ENCODE peak calls at places on chromosomes 2 and 18, in five cellular contexts. One of them, this sample, is unnamed.

GRCh38 chr2:150688016-150688415 is 200.5 kb upstream of the RND3 start:
- DNase-seq in HCT116: no peak
- DNase-seq in K562: no peak
- DNase-seq in HepG2: no peak
- DNase-seq in H1: no peak
- DNase-seq in this sample: no peak

GRCh38 chr2:102704531-102704930 is 57.3 kb upstream of the TMEM182 start:
- DNase-seq in HCT116: no peak
- DNase-seq in K562: no peak
- DNase-seq in HepG2: no peak
- DNase-seq in H1: no peak
- DNase-seq in this sample: no peak

GRCh38 chr2:66509326-66509811 is 74.4 kb downstream of the MEIS1 start:
- DNase-seq in HCT116: no peak
- DNase-seq in K562: no peak
- DNase-seq in HepG2: no peak
- DNase-seq in H1: no peak
- DNase-seq in this sample: no peak

GRCh38 chr2:86818967-86819366 is 28.3 kb upstream of the CD8A start:
- DNase-seq in HCT116: no peak
- DNase-seq in K562: no peak
- DNase-seq in HepG2: no peak
- DNase-seq in H1: no peak
- DNase-seq in this sample: no peak

GRCh38 chr18:13003466-13003896 is 12.3 kb downstream of the CEP192 start:
- DNase-seq in HCT116: peak; percentile 78
- DNase-seq in K562: peak; percentile 51
- DNase-seq in HepG2: peak; percentile 47
- DNase-seq in H1: peak; percentile 79
- DNase-seq in this sample: no peak

GRCh38 chr2:72220170-72220569 is 72.5 kb upstream of the CYP26B1 start:
- DNase-seq in HCT116: no peak
- DNase-seq in K562: peak; percentile 27
- DNase-seq in HepG2: peak; percentile 16
- DNase-seq in H1: peak; percentile 80
- DNase-seq in this sample: no peak

GRCh38 chr18:79123948-79124347 is 54.8 kb downstream of the ATP9B start:
- DNase-seq in HCT116: no peak
- DNase-seq in K562: no peak
- DNase-seq in HepG2: no peak
- DNase-seq in H1: no peak
- DNase-seq in this sample: no peak

GRCh38 chr2:189341077-189341476 is 100.2 kb upstream of the WDR75 start:
- DNase-seq in HCT116: no peak
- DNase-seq in K562: no peak
- DNase-seq in HepG2: no peak
- DNase-seq in H1: no peak
- DNase-seq in this sample: no peak

GRCh38 chr2:1487758-1488715 is 74.8 kb downstream of the TPO start:
- DNase-seq in HCT116: no peak
- DNase-seq in K562: no peak
- DNase-seq in HepG2: no peak
- DNase-seq in H1: no peak
- DNase-seq in this sample: no peak

GRCh38 chr2:217680376-217680775 is 322.4 kb downstream of the TNS1 start:
- DNase-seq in HCT116: no peak
- DNase-seq in K562: no peak
- DNase-seq in HepG2: no peak
- DNase-seq in H1: no peak
- DNase-seq in this sample: no peak

GRCh38 chr2:48733067-48733503 is 22.4 kb downstream of the LHCGR start:
- DNase-seq in HCT116: no peak
- DNase-seq in K562: no peak
- DNase-seq in HepG2: no peak
- DNase-seq in H1: no peak
- DNase-seq in this sample: no peak

GRCh38 chr18:32378705-32379104 is 92.0 kb downstream of the GAREM1 start:
- DNase-seq in HCT116: no peak
- DNase-seq in K562: no peak
- DNase-seq in HepG2: peak; percentile 66
- DNase-seq in H1: no peak
- DNase-seq in this sample: no peak

GRCh38 chr18:36284671-36285295 is 12.7 kb upstream of the FHOD3 start:
- DNase-seq in HCT116: peak; percentile 60
- DNase-seq in K562: peak; percentile 55
- DNase-seq in HepG2: peak; percentile 62
- DNase-seq in H1: no peak
- DNase-seq in this sample: peak; percentile 40

GRCh38 chr2:144331652-144332355 is 188.1 kb downstream of the ZEB2 start:
- DNase-seq in HCT116: peak; percentile 29
- DNase-seq in K562: peak; percentile 58
- DNase-seq in HepG2: no peak
- DNase-seq in H1: no peak
- DNase-seq in this sample: no peak

DNA sequence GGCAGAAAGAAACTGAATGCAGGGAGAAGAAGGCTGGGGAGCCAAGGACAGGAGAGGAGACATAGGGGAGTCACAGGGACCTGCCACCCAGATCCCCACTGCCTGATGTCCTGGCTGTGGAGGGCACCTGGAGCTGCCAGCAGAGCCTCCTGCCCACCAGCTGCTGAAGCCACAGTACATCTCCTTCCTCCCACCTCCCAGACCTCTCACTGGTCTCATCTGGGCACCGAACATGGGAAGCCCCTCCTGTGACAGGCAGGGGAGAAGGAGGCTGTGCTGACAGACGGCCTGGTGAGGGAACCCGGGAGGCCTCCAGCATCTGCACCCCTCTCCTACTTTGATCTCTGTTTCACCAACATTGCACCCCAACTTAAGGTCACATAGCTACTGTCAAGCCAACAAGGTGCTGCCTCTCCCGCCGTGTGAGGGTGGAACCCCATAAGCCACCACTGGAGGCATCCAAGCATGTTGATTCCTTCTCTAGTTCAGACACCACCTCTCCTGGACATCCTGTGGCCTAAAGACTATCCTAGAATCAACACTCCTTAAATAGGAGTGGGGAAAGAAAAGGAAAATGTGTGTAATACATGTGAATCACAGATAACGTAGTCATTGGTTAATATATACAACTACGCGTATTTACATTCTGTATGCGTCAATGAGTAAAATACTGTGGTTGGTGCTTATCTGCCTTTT is 3.6 kb upstream of the RNPEPL1 start:
- DNase-seq in HCT116: no peak
- DNase-seq in K562: no peak
- DNase-seq in HepG2: no peak
- DNase-seq in H1: no peak
- DNase-seq in this sample: no peak
- TF ChIP-seq SRF in HCT116: no peak
- TF ChIP-seq SRF in K562: no peak
- TF ChIP-seq SRF in HepG2: no peak
- TF ChIP-seq SRF in H1: no peak
- TF ChIP-seq SRF in this sample: no peak

GRCh38 chr18:33959609-33960008 is 265.1 kb downstream of the NOL4 start:
- DNase-seq in HCT116: no peak
- DNase-seq in K562: no peak
- DNase-seq in HepG2: no peak
- DNase-seq in H1: no peak
- DNase-seq in this sample: no peak
- TF ChIP-seq SRF in HCT116: no peak
- TF ChIP-seq SRF in K562: no peak
- TF ChIP-seq SRF in HepG2: no peak
- TF ChIP-seq SRF in H1: no peak
- TF ChIP-seq SRF in this sample: no peak

DNA sequence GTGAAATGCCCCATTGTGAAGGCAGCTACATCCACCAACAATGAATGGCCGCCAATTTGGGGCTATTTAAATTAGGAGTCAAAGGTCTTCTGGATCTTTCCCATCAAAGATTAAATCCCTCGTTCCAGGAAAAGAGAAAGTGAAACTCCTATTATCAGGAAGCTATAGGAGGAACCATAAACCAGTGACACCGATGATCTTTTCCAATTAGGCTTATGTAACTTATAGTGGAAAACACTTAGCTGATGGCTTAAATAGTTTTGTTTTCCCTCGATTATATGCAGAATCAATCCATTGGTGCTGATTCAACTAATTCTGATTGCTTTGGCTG is 389.3 kb downstream of the SOX11 start:
- DNase-seq in HCT116: no peak
- DNase-seq in K562: no peak
- DNase-seq in HepG2: no peak
- DNase-seq in H1: no peak
- DNase-seq in this sample: no peak
- TF ChIP-seq SRF in HCT116: no peak
- TF ChIP-seq SRF in K562: no peak
- TF ChIP-seq SRF in HepG2: no peak
- TF ChIP-seq SRF in H1: no peak
- TF ChIP-seq SRF in this sample: no peak

DNA sequence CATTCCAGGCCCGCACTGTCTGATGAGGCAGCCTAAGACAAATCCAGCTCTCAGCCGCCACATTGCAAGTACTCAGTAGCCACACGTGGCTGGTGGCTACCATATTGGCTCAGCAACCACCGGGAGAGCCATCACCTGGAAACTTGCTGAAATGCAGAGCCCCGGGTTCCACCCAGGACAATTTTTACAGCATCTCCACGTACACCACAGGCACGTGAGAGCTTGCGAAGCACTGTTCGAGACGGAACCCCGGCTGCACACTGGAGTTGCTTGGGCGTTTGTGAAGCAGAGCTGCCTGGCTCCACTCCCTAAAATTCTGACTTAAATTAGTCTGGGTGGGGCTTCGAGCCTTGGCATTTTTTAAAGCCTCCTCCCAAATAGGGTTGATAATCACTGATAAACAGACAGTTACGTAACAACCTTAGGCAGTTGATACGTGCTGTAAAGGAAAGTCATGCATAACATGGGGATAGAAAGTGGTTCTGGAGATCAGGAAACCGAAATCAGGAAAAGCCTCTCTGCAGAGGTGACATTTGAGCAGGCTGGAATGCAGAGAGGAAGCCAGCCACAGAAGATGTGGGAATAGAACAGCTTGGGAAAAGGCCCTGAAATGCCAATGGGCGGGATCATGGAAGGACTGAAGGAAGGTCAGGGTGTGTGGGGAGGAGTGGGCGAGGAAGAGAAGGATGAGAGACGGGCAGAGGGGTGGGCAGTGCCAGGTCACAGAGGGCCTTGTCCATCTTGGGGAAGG is 6.2 kb downstream of the ASAP2 start:
- DNase-seq in HCT116: no peak
- DNase-seq in K562: no peak
- DNase-seq in HepG2: no peak
- DNase-seq in H1: no peak
- DNase-seq in this sample: no peak
- TF ChIP-seq SRF in HCT116: no peak
- TF ChIP-seq SRF in K562: no peak
- TF ChIP-seq SRF in HepG2: no peak
- TF ChIP-seq SRF in H1: no peak
- TF ChIP-seq SRF in this sample: no peak

DNA sequence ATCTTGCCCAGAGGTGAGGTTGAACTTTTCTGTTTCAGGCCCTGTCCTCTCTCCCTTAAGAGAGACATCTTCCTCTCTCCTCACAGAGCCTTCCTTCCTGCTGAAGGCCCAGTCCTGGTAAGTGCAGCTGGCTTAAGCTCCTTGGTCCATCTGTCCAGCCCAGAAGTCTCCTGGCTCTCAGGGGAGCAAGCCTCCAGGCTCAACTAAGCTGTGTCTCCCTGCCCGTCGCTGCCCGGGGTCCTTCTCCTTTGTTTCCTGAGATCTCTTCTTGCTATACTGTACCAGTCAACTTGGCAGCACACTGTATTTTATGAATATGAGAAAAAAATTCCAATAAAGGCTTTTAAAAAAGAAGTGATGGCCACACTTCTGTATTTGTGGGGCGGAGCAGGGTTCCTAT is 77.4 kb downstream of the KCNF1 start:
- DNase-seq in HCT116: no peak
- DNase-seq in K562: no peak
- DNase-seq in HepG2: no peak
- DNase-seq in H1: no peak
- DNase-seq in this sample: no peak
- TF ChIP-seq SRF in HCT116: no peak
- TF ChIP-seq SRF in K562: no peak
- TF ChIP-seq SRF in HepG2: no peak
- TF ChIP-seq SRF in H1: no peak
- TF ChIP-seq SRF in this sample: no peak

DNA sequence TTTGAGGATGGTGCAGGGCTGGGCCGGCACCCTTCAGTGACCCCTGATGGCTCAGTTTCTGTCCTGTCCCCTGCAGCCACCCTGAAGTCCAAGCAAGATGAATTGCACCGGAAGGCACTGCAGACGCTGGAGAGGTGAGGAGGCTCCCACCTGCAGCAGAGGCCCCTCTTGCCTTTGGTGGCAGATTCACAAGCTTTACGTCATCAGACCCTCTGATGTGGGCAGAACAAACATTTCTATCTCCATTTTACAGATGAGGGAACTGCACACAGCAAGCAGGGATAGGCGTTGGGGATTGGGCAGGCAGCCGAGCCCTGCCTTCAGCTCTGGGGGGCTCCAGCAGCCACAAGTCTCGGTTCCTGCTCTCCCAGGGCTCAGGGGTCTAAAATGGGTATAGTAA is 107.7 kb upstream of the MCFD2 start:
- DNase-seq in HCT116: no peak
- DNase-seq in K562: no peak
- DNase-seq in HepG2: no peak
- DNase-seq in H1: no peak
- DNase-seq in this sample: no peak
- TF ChIP-seq SRF in HCT116: no peak
- TF ChIP-seq SRF in K562: no peak
- TF ChIP-seq SRF in HepG2: no peak
- TF ChIP-seq SRF in H1: no peak
- TF ChIP-seq SRF in this sample: no peak

DNA sequence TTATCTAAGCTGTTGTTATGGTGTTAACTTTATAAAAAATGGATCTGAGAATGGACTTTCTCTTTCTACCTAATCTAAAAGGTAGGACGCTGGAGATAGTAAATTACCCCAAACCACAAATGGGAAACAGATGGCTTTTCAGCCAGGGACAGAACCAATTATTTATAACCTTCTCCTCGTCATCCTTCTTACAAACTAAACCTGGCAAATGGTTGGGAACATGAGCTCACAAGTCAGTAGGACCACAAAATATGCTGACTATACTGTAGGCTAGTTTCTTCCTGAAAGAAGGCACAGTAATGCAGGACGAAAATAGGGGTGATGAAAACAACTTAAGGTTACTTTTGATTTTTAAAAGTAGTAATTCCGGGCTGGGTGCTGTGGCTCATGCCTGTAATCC is 32.7 kb upstream of the ZDBF2 start:
- DNase-seq in HCT116: no peak
- DNase-seq in K562: no peak
- DNase-seq in HepG2: no peak
- DNase-seq in H1: no peak
- DNase-seq in this sample: no peak
- TF ChIP-seq SRF in HCT116: no peak
- TF ChIP-seq SRF in K562: no peak
- TF ChIP-seq SRF in HepG2: no peak
- TF ChIP-seq SRF in H1: no peak
- TF ChIP-seq SRF in this sample: no peak